ENCODE peak calls at places on chromosomes 5 and 9, in six cellular contexts. D is pancreas, T is fibroblast of pulmonary artery, S is small intestine, W is bronchial epithelial cell, R is PC-9. Q is an unnamed sample.

GRCh38 chr5:96141749-96142148 is 180.1 kb upstream of the ELL2 start:
- DNase-seq in S (no peak), D (no peak), T (peak), W (peak), R (no peak), Q (no peak)

GRCh38 chr9:13804532-13804931 is 509.4 kb downstream of the NFIB start:
- DNase-seq in W (peak), R (no peak), T (no peak), S (no peak), D (no peak), Q (no peak)

GRCh38 chr9:130480673-130481072 is 35.9 kb downstream of the ASS1 start:
- DNase-seq in W (no peak), T (no peak), R (no peak), D (no peak), S (no peak), Q (no peak)

GRCh38 chr9:5650356-5651105 is 21.6 kb downstream of the RIC1 start:
- DNase-seq in S (no peak), T (no peak), W (no peak), R (no peak), D (no peak), Q (no peak)

GRCh38 chr9:12923472-12924009 is 148.7 kb downstream of the LURAP1L start:
- DNase-seq in S (no peak), R (no peak), D (no peak), W (no peak), T (peak), Q (no peak)

GRCh38 chr9:132472199-132472598 is 62.2 kb downstream of the CFAP77 start:
- DNase-seq in T (no peak), W (peak), S (no peak), D (no peak), R (no peak), Q (no peak)

GRCh38 chr5:75716715-75717081 is 539 bp downstream of the POC5 start:
- DNase-seq in T (no peak), W (no peak), D (peak), R (peak), S (no peak), Q (no peak)

GRCh38 chr9:36987891-36988290 is 46.2 kb downstream of the PAX5 start:
- DNase-seq in W (peak), R (peak), D (no peak), S (no peak), T (no peak), Q (no peak)

GRCh38 chr5:93604119-93604963 is 21.3 kb downstream of the NR2F1 start:
- DNase-seq in R (no peak), W (no peak), S (no peak), T (no peak), D (no peak), Q (no peak)
- H3K4me3 ChIP-seq in R (no peak), W (no peak), S (no peak), T (peak), D (no peak), Q (peak)

DNA sequence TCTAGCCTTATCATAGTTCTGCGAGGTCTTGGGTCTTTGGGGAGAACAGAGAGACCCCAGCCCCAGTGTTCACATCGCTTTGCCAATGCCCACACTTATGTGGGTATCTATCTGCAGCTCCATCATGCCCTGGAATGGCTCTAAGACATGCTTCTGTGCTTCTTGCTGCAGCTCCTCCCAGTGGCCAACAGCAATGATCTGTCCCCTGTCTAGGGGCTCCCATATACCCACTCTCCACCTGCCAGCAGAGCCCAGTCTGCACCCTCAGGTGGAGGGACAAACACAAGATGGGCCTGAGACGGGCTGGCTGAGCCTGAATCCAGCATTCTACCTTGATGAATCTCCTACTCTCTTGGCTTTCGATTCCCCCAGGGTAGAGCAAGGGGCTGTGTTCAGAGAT is 14.6 kb upstream of the DAP start:
- DNase-seq in T (no peak), D (no peak), R (no peak), S (no peak), W (no peak), Q (no peak)
- H3K4me3 ChIP-seq in T (no peak), D (no peak), R (no peak), S (no peak), W (no peak), Q (no peak)

GRCh38 chr9:135699440-135699839 is at the start of gene SOHLH1:
- DNase-seq in D (no peak), S (no peak), R (no peak), T (no peak), W (no peak), Q (no peak)

GRCh38 chr9:135698236-135698635 is 1.0 kb downstream of the SOHLH1 start:
- DNase-seq in D (no peak), S (no peak), R (no peak), T (no peak), W (no peak), Q (no peak)

GRCh38 chr9:135697226-135697625 is 2.1 kb downstream of the SOHLH1 start:
- DNase-seq in W (no peak), R (no peak), S (no peak), D (no peak), T (no peak), Q (no peak)

GRCh38 chr9:135700525-135700924 is 1.2 kb upstream of the SOHLH1 start:
- DNase-seq in T (no peak), S (peak), W (no peak), D (no peak), R (no peak), Q (no peak)

DNA sequence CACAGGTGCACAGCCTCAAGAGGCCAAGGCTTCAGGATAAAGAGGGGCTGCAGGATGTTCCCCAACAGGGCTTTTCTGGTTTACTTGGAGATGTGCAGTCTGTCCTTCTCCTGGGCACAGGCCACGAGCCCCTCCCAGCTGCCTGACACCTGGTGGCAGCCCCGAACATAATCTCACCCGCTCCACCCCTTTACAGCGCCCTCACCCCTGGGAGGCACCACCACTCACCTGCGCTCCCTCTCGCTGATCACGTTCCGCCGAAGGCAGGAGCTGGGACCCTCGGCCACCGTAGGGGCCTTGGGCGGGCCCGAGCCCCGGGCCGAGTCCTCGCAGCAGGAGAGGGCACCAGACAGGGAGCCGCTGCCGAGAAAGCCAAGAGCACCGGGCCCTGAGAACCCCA is 514 bp downstream of the SOHLH1 start:
- DNase-seq in S (no peak), T (no peak), W (no peak), R (no peak), D (no peak), Q (no peak)
- H3K4me3 ChIP-seq in S (no peak), T (no peak), W (no peak), R (no peak), D (no peak), Q (no peak)

GRCh38 chr9:89236955-89237573 is 58.4 kb upstream of the SHC3 start:
- DNase-seq in S (no peak), W (peak), R (no peak), T (no peak), D (no peak), Q (no peak)

GRCh38 chr9:89234636-89235035 is 56.0 kb upstream of the SHC3 start:
- DNase-seq in W (no peak), S (no peak), D (no peak), T (peak), R (peak), Q (no peak)

DNA sequence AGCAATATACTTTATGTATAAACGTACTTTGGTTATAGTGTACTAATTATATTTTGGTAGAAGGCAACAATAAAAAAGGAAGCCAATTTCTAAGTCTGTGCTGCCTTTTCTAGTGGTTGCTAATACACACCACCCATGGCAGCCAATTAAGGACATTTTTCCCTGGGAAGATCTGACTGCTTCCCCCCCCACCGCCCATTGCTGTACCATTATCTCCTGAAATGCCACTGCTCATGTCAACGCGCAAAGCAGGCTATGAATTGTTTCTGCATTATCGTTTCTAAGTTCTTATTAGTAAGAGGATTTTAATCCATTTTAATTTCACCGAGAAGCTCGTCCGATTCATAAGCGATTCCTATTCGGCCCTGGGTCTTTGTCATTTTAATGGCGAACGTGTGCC is 55.6 kb upstream of the SHC3 start:
- DNase-seq in T (no peak), D (no peak), S (no peak), W (no peak), R (no peak), Q (no peak)
- H3K4me3 ChIP-seq in T (no peak), D (peak), S (no peak), W (no peak), R (peak), Q (peak)

DNA sequence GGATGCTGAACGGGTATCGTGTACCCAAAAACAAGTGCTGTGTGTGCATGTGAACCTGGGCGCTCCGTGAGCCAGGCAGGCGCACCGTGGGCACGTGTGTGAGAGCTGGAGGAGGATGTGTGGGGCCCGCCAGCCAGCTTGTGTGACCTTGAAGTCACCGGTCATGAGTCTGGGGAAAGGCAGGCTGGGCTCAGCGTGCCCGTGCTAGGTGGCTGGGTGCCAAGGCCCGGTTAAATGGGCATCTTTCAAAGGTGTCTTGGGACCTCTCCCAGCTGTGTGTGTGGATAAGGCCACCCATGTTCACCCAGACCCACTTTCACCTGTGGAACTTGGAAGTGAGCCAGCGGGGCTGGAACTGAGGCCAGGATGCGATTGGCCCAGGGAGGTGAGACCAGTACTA is 3.4 kb downstream of the KCNT1 start:
- DNase-seq in S (no peak), T (no peak), W (no peak), D (peak), R (no peak), Q (no peak)
- H3K4me3 ChIP-seq in S (no peak), T (no peak), W (no peak), D (no peak), R (no peak), Q (no peak)